ENCODE peak calls at places on chromosomes 11 and 22, in four cellular contexts. U, D, L and H are unnamed samples.

GRCh38 chr11:118276422-118276821 is 12.3 kb upstream of the MPZL2 start:
- DNase-seq in U (no peak), D (no peak), L (no peak), H (no peak)

GRCh38 chr11:67413266-67413797 is 2.1 kb upstream of the CARNS1 start:
- DNase-seq in U (no peak), D (no peak), L (no peak), H (no peak)

GRCh38 chr11:66280428-66280827 is 2.5 kb downstream of the CNIH2 start:
- DNase-seq in U (no peak), D (no peak), L (no peak), H (no peak)

GRCh38 chr11:102384419-102385052 is 37.5 kb downstream of the BIRC2 start:
- DNase-seq in U (peak), D (no peak), L (no peak), H (peak)

GRCh38 chr11:116117326-116118137 is 613.3 kb upstream of the CADM1 start:
- DNase-seq in U (no peak), D (no peak), L (no peak), H (no peak)

GRCh38 chr11:77590194-77590591 is 440 bp downstream of the AQP11 start:
- DNase-seq in U (peak), D (peak), L (no peak), H (peak)

GRCh38 chr11:67648796-67649613 is 1.5 kb downstream of the ACY3 start:
- DNase-seq in U (no peak), D (no peak), L (no peak), H (no peak)

GRCh38 chr11:1134848-1135445 is 22.8 kb upstream of the MUC5AC start:
- DNase-seq in U (no peak), D (no peak), L (no peak), H (no peak)

GRCh38 chr11:110187731-110188130 is 94.5 kb downstream of the ZC3H12C start:
- DNase-seq in U (no peak), D (no peak), L (no peak), H (no peak)

GRCh38 chr22:39276461-39277134 is 31.8 kb upstream of the PDGFB start:
- DNase-seq in U (no peak), D (no peak), L (no peak), H (no peak)